ENCODE peak calls at places on chromosome X, in five cellular contexts. One of them, this sample, is unnamed.

GRCh38 chrX:23372220-23372902 is 37.7 kb downstream of the PTCHD1 start:
- DNase-seq in GM12878: no peak
- DNase-seq in K562: no peak
- DNase-seq in HCT116: no peak
- DNase-seq in HepG2: no peak
- DNase-seq in this sample: no peak

GRCh38 chrX:155864655-155865054 is 16.5 kb upstream of the VAMP7 start:
- DNase-seq in GM12878: no peak
- DNase-seq in K562: no peak
- DNase-seq in HCT116: no peak
- DNase-seq in HepG2: peak
- DNase-seq in this sample: no peak

GRCh38 chrX:134747006-134747405 is 88.7 kb upstream of the PLAC1 start:
- DNase-seq in GM12878: no peak
- DNase-seq in K562: no peak
- DNase-seq in HCT116: no peak
- DNase-seq in HepG2: no peak
- DNase-seq in this sample: no peak

GRCh38 chrX:123499787-123500186 is 233.1 kb downstream of the THOC2 start:
- DNase-seq in GM12878: no peak
- DNase-seq in K562: no peak
- DNase-seq in HCT116: no peak
- DNase-seq in HepG2: no peak
- DNase-seq in this sample: no peak

GRCh38 chrX:136166221-136166855 is 19.0 kb downstream of the FHL1 start:
- DNase-seq in GM12878: no peak
- DNase-seq in K562: no peak
- DNase-seq in HCT116: no peak
- DNase-seq in HepG2: no peak
- DNase-seq in this sample: no peak

GRCh38 chrX:20487227-20487626 is 220.5 kb upstream of the RPS6KA3 start:
- DNase-seq in GM12878: no peak
- DNase-seq in K562: no peak
- DNase-seq in HCT116: peak
- DNase-seq in HepG2: no peak
- DNase-seq in this sample: no peak

GRCh38 chrX:19981987-19982386 is 8.9 kb downstream of the BCLAF3 start:
- DNase-seq in GM12878: no peak
- DNase-seq in K562: no peak
- DNase-seq in HCT116: no peak
- DNase-seq in HepG2: no peak
- DNase-seq in this sample: no peak

GRCh38 chrX:103464774-103465117 is 54.5 kb downstream of the RAB40A start:
- DNase-seq in GM12878: peak
- DNase-seq in K562: peak
- DNase-seq in HCT116: peak
- DNase-seq in HepG2: peak
- DNase-seq in this sample: peak

GRCh38 chrX:40172169-40172979 is 74.6 kb upstream of the BCOR start:
- DNase-seq in GM12878: no peak
- DNase-seq in K562: peak
- DNase-seq in HCT116: no peak
- DNase-seq in HepG2: no peak
- DNase-seq in this sample: no peak

GRCh38 chrX:104136241-104137019 is 20.4 kb downstream of the SLC25A53 start:
- DNase-seq in GM12878: peak
- DNase-seq in K562: peak
- DNase-seq in HCT116: peak
- DNase-seq in HepG2: peak
- DNase-seq in this sample: no peak

GRCh38 chrX:68940601-68941000 is 111.8 kb downstream of the EFNB1 start:
- DNase-seq in GM12878: no peak
- DNase-seq in K562: no peak
- DNase-seq in HCT116: no peak
- DNase-seq in HepG2: no peak
- DNase-seq in this sample: no peak

GRCh38 chrX:112424166-112424565 is 255.6 kb downstream of the LHFPL1 start:
- DNase-seq in GM12878: no peak
- DNase-seq in K562: no peak
- DNase-seq in HCT116: no peak
- DNase-seq in HepG2: no peak
- DNase-seq in this sample: no peak

GRCh38 chrX:121581885-121582284 is 534.5 kb downstream of the GLUD2 start:
- DNase-seq in GM12878: no peak
- DNase-seq in K562: no peak
- DNase-seq in HCT116: no peak
- DNase-seq in HepG2: no peak
- DNase-seq in this sample: no peak

GRCh38 chrX:74383611-74384010 is 37.7 kb upstream of the SLC16A2 start:
- DNase-seq in GM12878: no peak
- DNase-seq in K562: no peak
- DNase-seq in HCT116: peak
- DNase-seq in HepG2: peak
- DNase-seq in this sample: no peak

GRCh38 chrX:29145316-29145715 is 558.1 kb downstream of the IL1RAPL1 start:
- DNase-seq in GM12878: no peak
- DNase-seq in K562: no peak
- DNase-seq in HCT116: no peak
- DNase-seq in HepG2: no peak
- DNase-seq in this sample: no peak

GRCh38 chrX:69523314-69523713 is 19.2 kb downstream of the NALF2 start:
- DNase-seq in GM12878: no peak
- DNase-seq in K562: no peak
- DNase-seq in HCT116: no peak
- DNase-seq in HepG2: no peak
- DNase-seq in this sample: no peak

GRCh38 chrX:154436597-154437397 is at the start of gene GDI1:
- DNase-seq in GM12878: no peak
- DNase-seq in K562: peak
- DNase-seq in HCT116: no peak
- DNase-seq in HepG2: no peak
- DNase-seq in this sample: peak

GRCh38 chrX:30992381-30992904 is 79.4 kb downstream of the FTHL17 start:
- DNase-seq in GM12878: no peak
- DNase-seq in K562: no peak
- DNase-seq in HCT116: no peak
- DNase-seq in HepG2: peak
- DNase-seq in this sample: no peak

GRCh38 chrX:152637649-152638442 is at the start of gene GABRQ:
- DNase-seq in GM12878: no peak
- DNase-seq in K562: peak
- DNase-seq in HCT116: peak
- DNase-seq in HepG2: no peak
- DNase-seq in this sample: peak

GRCh38 chrX:153831435-153832150 is 1.2 kb upstream of the PDZD4 start:
- DNase-seq in GM12878: no peak
- DNase-seq in K562: no peak
- DNase-seq in HCT116: no peak
- DNase-seq in HepG2: no peak
- DNase-seq in this sample: no peak

GRCh38 chrX:150792949-150793527 is 99.8 kb downstream of the MTMR1 start:
- DNase-seq in GM12878: no peak
- DNase-seq in K562: no peak
- DNase-seq in HCT116: no peak
- DNase-seq in HepG2: no peak
- DNase-seq in this sample: no peak

GRCh38 chrX:112642349-112642748 is 37.4 kb downstream of the LHFPL1 start:
- DNase-seq in GM12878: no peak
- DNase-seq in K562: peak
- DNase-seq in HCT116: peak
- DNase-seq in HepG2: peak
- DNase-seq in this sample: peak

GRCh38 chrX:78643106-78643505 is 16.0 kb downstream of the RTL3 start:
- DNase-seq in GM12878: no peak
- DNase-seq in K562: no peak
- DNase-seq in HCT116: no peak
- DNase-seq in HepG2: no peak
- DNase-seq in this sample: no peak

GRCh38 chrX:68832516-68833447 is 4.0 kb downstream of the EFNB1 start:
- DNase-seq in GM12878: no peak
- DNase-seq in K562: no peak
- DNase-seq in HCT116: no peak
- DNase-seq in HepG2: no peak
- DNase-seq in this sample: no peak

GRCh38 chrX:20521245-20521644 is 254.5 kb upstream of the RPS6KA3 start:
- DNase-seq in GM12878: no peak
- DNase-seq in K562: no peak
- DNase-seq in HCT116: no peak
- DNase-seq in HepG2: no peak
- DNase-seq in this sample: no peak

GRCh38 chrX:123339201-123339905 is 155.3 kb downstream of the GRIA3 start:
- DNase-seq in GM12878: no peak
- DNase-seq in K562: no peak
- DNase-seq in HCT116: no peak
- DNase-seq in HepG2: no peak
- DNase-seq in this sample: no peak

GRCh38 chrX:56281789-56282188 is 49.6 kb downstream of the KLF8 start:
- DNase-seq in GM12878: no peak
- DNase-seq in K562: no peak
- DNase-seq in HCT116: peak
- DNase-seq in HepG2: peak
- DNase-seq in this sample: no peak

GRCh38 chrX:83847339-83847738 is 13.6 kb upstream of the CYLC1 start:
- DNase-seq in GM12878: no peak
- DNase-seq in K562: no peak
- DNase-seq in HCT116: no peak
- DNase-seq in HepG2: no peak
- DNase-seq in this sample: no peak

GRCh38 chrX:83845397-83845796 is 15.5 kb upstream of the CYLC1 start:
- DNase-seq in GM12878: no peak
- DNase-seq in K562: peak
- DNase-seq in HCT116: peak
- DNase-seq in HepG2: peak
- DNase-seq in this sample: no peak
- TF ChIP-seq ZNF274 in GM12878: no peak
- TF ChIP-seq ZNF274 in K562: no peak
- TF ChIP-seq ZNF274 in HCT116: no peak
- TF ChIP-seq ZNF274 in HepG2: no peak
- TF ChIP-seq ZNF274 in this sample: no peak

DNA sequence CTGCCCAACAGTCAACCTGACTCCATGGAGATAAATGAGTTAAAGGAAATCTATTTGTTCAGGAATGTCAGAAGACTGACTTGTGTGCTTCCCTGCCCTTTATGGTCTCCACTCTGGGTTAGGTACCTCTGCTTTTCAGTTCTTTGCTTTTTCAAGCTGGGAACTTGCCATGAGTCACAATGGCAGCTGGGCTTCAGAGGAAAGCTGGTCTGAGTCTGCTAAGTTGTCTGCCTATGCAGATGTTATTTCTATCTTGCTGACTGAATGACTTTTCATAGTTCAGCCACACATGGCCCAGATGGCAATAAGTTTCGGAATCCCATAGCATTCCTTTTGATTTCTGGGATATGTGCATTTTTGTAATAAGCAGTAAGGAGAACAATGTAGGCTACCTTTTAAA is 337.9 kb upstream of the FGF13 start:
- DNase-seq in GM12878: no peak
- DNase-seq in K562: no peak
- DNase-seq in HCT116: no peak
- DNase-seq in HepG2: no peak
- DNase-seq in this sample: no peak
- TF ChIP-seq JUND in GM12878: no peak
- TF ChIP-seq JUND in K562: no peak
- TF ChIP-seq JUND in HCT116: no peak
- TF ChIP-seq JUND in HepG2: no peak
- TF ChIP-seq JUND in this sample: no peak

GRCh38 chrX:22121161-22121560 is 89.0 kb downstream of the PHEX start:
- DNase-seq in GM12878: no peak
- DNase-seq in K562: no peak
- DNase-seq in HCT116: no peak
- DNase-seq in HepG2: no peak
- DNase-seq in this sample: no peak

GRCh38 chrX:22126311-22126710 is 94.2 kb downstream of the PHEX start:
- DNase-seq in GM12878: no peak
- DNase-seq in K562: no peak
- DNase-seq in HCT116: no peak
- DNase-seq in HepG2: no peak
- DNase-seq in this sample: no peak

GRCh38 chrX:22118161-22118830 is 86.2 kb downstream of the PHEX start:
- DNase-seq in GM12878: no peak
- DNase-seq in K562: no peak
- DNase-seq in HCT116: no peak
- DNase-seq in HepG2: no peak
- DNase-seq in this sample: no peak

GRCh38 chrX:22124098-22124497 is 92.0 kb downstream of the PHEX start:
- DNase-seq in GM12878: no peak
- DNase-seq in K562: no peak
- DNase-seq in HCT116: no peak
- DNase-seq in HepG2: no peak
- DNase-seq in this sample: no peak

DNA sequence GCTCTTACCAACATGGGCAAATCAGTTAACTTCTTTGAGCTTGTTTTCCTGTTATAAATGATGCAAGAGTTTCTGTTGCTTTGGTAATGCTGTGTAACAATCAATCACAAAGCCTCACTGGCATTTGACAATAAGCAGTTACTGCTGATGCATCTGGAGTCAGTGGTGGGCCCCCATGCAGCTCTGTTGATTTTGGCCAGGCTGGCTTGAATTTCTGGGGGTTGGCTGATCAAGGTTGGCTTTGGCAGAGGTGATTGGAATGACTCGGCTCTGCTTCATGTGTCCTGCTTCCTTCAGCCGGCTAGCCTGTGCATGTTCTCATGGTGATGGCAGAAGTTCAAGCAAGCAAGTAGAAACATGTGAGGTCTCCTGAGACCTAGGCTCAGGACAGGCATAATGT is 90.4 kb downstream of the PHEX start:
- DNase-seq in GM12878: no peak
- DNase-seq in K562: no peak
- DNase-seq in HCT116: no peak
- DNase-seq in HepG2: no peak
- DNase-seq in this sample: no peak
- TF ChIP-seq ZNF274 in GM12878: no peak
- TF ChIP-seq ZNF274 in K562: no peak
- TF ChIP-seq ZNF274 in HCT116: no peak
- TF ChIP-seq ZNF274 in HepG2: no peak
- TF ChIP-seq ZNF274 in this sample: no peak

DNA sequence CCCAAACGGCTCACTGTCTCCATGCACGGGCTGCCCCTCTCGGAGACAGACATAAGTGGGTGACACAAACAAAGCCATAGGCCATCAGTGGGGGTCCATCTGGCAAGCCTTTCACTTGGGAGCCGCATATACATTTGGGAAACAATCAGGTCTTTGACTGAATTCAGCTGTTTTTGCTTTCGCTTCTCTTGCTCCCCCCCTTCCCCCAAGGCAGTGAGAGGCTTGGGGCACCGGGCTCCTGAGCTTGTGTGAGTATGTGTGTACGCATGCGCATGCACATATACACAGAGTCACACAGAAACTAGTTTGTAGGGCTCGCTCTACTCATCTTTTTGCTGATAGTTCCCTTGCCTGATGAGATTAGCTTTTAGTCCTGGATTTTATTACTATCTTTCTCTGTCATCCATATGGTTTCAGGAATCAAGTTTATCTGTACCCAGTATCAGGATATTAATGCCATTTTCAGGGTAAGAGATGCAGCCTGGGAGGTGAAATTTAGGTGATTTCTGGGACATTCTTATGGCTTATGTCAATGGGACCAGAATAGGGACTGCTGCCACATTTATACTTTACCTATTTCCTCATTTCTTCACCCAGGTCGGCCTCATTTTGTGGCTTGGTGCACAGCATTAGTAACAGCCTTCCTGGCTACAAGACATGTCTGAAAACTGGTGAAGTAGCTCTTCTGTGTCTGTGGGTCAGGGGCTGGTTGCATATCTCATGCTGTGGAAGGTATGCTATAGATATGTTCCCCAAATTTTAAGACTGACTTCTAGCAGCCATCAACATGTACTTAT is 284.6 kb downstream of the AFF2 start:
- DNase-seq in GM12878: no peak
- DNase-seq in K562: no peak
- DNase-seq in HCT116: no peak
- DNase-seq in HepG2: no peak
- DNase-seq in this sample: no peak
- TF ChIP-seq JUND in GM12878: no peak
- TF ChIP-seq JUND in K562: no peak
- TF ChIP-seq JUND in HCT116: no peak
- TF ChIP-seq JUND in HepG2: no peak
- TF ChIP-seq JUND in this sample: no peak

This sample was measured in H1.